ENCODE peak calls at places on chromosome 13, in five cellular contexts. B is HEK293T, N is GM12878, C is HepG2, S is H1. P is an unnamed sample.

GRCh38 chr13:73754727-73755292 is 379.4 kb downstream of the KLF12 start:
- DNase-seq in B (peak; percentile 71), N (no peak), C (peak; percentile 59), S (no peak), P (peak; percentile 28)

GRCh38 chr13:61770697-61771096 is 355.0 kb upstream of the PCDH20 start:
- DNase-seq in B (no peak), N (no peak), C (no peak), S (no peak), P (no peak)

GRCh38 chr13:76503756-76504155 is 382.4 kb downstream of the KCTD12 start:
- DNase-seq in B (no peak), N (no peak), C (no peak), S (no peak), P (no peak)

GRCh38 chr13:38415233-38415632 is 65.6 kb downstream of the UFM1 start:
- DNase-seq in B (peak; percentile 12), N (peak; percentile 72), C (no peak), S (no peak), P (no peak)

GRCh38 chr13:73967397-73968165 is 166.6 kb downstream of the KLF12 start:
- DNase-seq in B (no peak), N (peak; percentile 89), C (no peak), S (no peak), P (no peak)

GRCh38 chr13:19862511-19863313 is 737 bp downstream of the ZMYM5 start:
- DNase-seq in B (peak; percentile 8), N (no peak), C (no peak), S (peak; percentile 63), P (peak; percentile 0)

GRCh38 chr13:73850104-73850898 is 283.9 kb downstream of the KLF12 start:
- DNase-seq in B (no peak), N (no peak), C (no peak), S (no peak), P (no peak)

GRCh38 chr13:112097770-112098169 is 30.8 kb downstream of the SOX1 start:
- DNase-seq in B (peak; percentile 9), N (no peak), C (no peak), S (peak; percentile 22), P (no peak)

GRCh38 chr13:87889241-87889640 is 218.1 kb downstream of the SLITRK5 start:
- DNase-seq in B (no peak), N (no peak), C (no peak), S (no peak), P (no peak)

GRCh38 chr13:111539791-111540446 is 219.5 kb downstream of the TEX29 start:
- DNase-seq in B (no peak), N (no peak), C (no peak), S (no peak), P (no peak)

GRCh38 chr13:24208314-24208713 is 47.8 kb downstream of the SPATA13 start:
- DNase-seq in B (no peak), N (no peak), C (no peak), S (no peak), P (no peak)

GRCh38 chr13:114015608-114016295 is 41.9 kb upstream of the C13orf46 start:
- DNase-seq in B (no peak), N (no peak), C (no peak), S (no peak), P (no peak)

GRCh38 chr13:75829874-75830273 is 193.7 kb downstream of the LMO7 start:
- DNase-seq in B (no peak), N (no peak), C (no peak), S (no peak), P (no peak)

GRCh38 chr13:20424959-20425358 is 100.7 kb downstream of the CRYL1 start:
- DNase-seq in B (no peak), N (no peak), C (no peak), S (no peak), P (no peak)

GRCh38 chr13:19519049-19519448 is 42.3 kb downstream of the TPTE2 start:
- DNase-seq in B (no peak), N (no peak), C (no peak), S (no peak), P (no peak)

DNA sequence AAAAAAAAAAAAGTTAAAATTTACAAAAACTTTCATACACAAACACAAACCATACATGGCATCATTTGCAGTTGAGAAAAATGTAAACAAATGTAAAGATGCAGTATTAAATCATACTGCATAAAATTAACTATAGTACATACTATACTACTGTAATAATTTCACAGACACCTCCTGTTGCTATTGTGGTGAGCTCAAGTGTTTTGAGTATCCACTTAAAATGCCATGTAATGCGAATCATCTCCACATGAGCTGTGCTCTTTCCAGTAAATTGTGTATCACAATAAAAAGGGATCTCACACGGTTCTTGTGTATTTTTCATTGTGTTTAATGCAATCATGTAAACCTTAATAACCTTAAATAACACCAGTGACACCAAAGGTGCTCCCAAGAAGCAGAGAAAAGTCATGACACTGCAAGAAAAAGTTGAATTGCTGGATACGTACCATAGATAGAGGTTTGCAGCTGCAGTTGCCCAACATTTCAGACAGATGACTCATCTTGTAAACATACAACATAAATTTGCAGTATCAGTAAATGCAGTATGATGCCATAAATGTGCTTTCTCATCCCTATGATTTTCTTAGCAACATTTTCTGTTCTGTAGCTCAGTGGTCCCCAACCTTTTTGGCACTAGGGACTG is 166.6 kb downstream of the RAP2A start:
- DNase-seq in B (no peak), N (no peak), C (peak; percentile 4), S (no peak), P (no peak)
- TF ChIP-seq SUZ12 in B (no peak), N (no peak), C (no peak), S (no peak), P (no peak)

GRCh38 chr13:34001357-34001756 is 183.4 kb downstream of the RFC3 start:
- DNase-seq in B (no peak), N (no peak), C (no peak), S (no peak), P (no peak)

GRCh38 chr13:34006011-34006410 is 188.1 kb downstream of the RFC3 start:
- DNase-seq in B (no peak), N (no peak), C (no peak), S (no peak), P (no peak)

GRCh38 chr13:34002141-34002540 is 184.2 kb downstream of the RFC3 start:
- DNase-seq in B (no peak), N (no peak), C (no peak), S (no peak), P (no peak)

GRCh38 chr13:34000955-34001354 is 183.0 kb downstream of the RFC3 start:
- DNase-seq in B (no peak), N (no peak), C (no peak), S (no peak), P (no peak)

DNA sequence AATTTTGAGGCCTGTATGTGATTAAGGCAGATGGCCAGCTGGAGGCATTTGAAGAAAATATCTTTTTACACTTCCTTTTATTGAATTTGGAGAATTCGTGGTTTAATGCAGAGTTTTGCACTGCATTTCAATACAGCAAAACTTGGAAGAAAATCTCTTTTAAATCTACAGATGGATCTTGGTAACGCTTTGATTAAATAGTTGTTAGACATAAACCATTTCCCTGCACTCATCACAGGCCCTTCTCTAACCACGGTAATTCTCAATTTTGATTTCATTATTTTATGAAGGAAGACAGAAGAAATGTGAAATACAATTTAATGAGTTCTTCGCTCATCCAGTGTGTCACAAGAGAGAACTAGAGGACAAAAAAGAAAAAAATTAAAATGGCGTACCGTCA is 185.8 kb downstream of the RFC3 start:
- DNase-seq in B (no peak), N (no peak), C (no peak), S (no peak), P (no peak)
- TF ChIP-seq SUZ12 in B (no peak), N (no peak), C (no peak), S (no peak), P (no peak)

GRCh38 chr13:51760592-51760991 is 43.4 kb downstream of the DHRS12 start:
- DNase-seq in B (no peak), N (no peak), C (no peak), S (no peak), P (no peak)
- TF ChIP-seq SUZ12 in B (no peak), N (no peak), C (no peak), S (no peak), P (no peak)

GRCh38 chr13:43304945-43305344 is 281.6 kb downstream of the DNAJC15 start:
- DNase-seq in B (no peak), N (no peak), C (no peak), S (no peak), P (no peak)

GRCh38 chr13:43305416-43305815 is 282.0 kb downstream of the DNAJC15 start:
- DNase-seq in B (no peak), N (no peak), C (no peak), S (no peak), P (no peak)

GRCh38 chr13:43306364-43306763 is 283.0 kb downstream of the DNAJC15 start:
- DNase-seq in B (no peak), N (no peak), C (no peak), S (no peak), P (no peak)

GRCh38 chr13:43303040-43303729 is 279.8 kb downstream of the DNAJC15 start:
- DNase-seq in B (peak; percentile 55), N (no peak), C (peak; percentile 12), S (peak; percentile 72), P (no peak)

GRCh38 chr13:43304449-43304848 is 281.1 kb downstream of the DNAJC15 start:
- DNase-seq in B (no peak), N (no peak), C (no peak), S (no peak), P (no peak)
- TF ChIP-seq SUZ12 in B (no peak), N (no peak), C (no peak), S (no peak), P (no peak)

DNA sequence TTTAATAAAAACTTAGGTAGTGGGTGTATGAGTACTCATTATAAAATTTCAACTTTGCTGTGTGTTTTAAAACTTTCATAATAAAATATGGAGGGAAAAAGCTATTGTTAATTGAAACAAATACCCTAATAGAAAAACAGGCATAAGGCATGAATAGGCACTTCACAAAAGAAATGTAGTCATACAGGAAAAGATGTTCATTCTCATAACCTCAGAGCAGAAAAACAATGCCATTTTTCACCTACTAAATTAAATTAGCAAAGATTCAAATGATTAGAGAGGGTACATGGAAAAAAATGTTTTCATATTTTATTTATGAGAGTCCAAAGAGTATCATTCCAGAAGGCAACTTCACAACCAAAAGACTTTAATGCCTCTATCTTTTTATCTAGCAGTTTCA is 20.6 kb upstream of the ELF1 start:
- DNase-seq in B (no peak), N (no peak), C (no peak), S (no peak), P (no peak)
- TF ChIP-seq SUZ12 in B (no peak), N (no peak), C (no peak), S (no peak), P (no peak)

DNA sequence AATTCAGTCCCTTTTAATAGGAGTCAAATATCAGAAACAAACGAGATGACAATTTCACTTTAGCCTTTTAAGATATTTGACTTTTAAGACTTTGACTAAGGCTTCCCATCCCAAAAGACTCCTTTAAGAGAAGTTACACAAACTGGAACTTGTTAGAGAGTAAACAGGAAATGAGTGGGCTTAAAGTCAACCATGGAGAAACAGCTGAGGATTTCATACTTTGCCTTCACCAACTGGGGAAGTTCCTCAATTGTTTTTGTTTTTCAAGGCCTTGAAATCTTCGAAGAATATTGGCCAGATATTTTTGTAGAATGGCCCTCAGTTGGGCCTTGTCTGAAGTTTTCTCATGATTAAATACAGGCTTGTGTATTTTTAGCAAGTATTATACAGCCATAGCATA is 227.3 kb downstream of the POU4F1 start:
- DNase-seq in B (no peak), N (no peak), C (no peak), S (no peak), P (no peak)
- TF ChIP-seq SUZ12 in B (no peak), N (no peak), C (no peak), S (no peak), P (no peak)

GRCh38 chr13:44833626-44834025 is 155.6 kb downstream of the NUFIP1 start:
- DNase-seq in B (no peak), N (no peak), C (no peak), S (no peak), P (no peak)
- TF ChIP-seq SUZ12 in B (no peak), N (no peak), C (no peak), S (no peak), P (no peak)

GRCh38 chr13:50798923-50799322 is 44.6 kb downstream of the DLEU7 start:
- DNase-seq in B (no peak), N (no peak), C (no peak), S (no peak), P (no peak)
- TF ChIP-seq SUZ12 in B (no peak), N (no peak), C (no peak), S (no peak), P (no peak)